ENCODE peak calls at places on chromosomes 12 and 14, in six cellular contexts. I is tibial nerve; G is AG09319; M is endothelial cell; R is WERI-Rb-1; L is stimulated activated CD8-positive, alpha-beta memory T cell treated with anti-CD3 and anti-CD28 coated beads, Interleukin-4, amount 100 ng/mL, for 4 hours. A is an unnamed sample.

GRCh38 chr14:99425272-99425681 is 55.4 kb downstream of the SETD3 start:
- DNase-seq in L (no peak), I (no peak), M (no peak), R (peak; percentile 85), G (no peak), A (peak; percentile 89)

GRCh38 chr12:56521590-56522371 is at the start of gene RBMS2:
- DNase-seq in R (peak; percentile 80), I (peak; percentile 84), M (peak; percentile 50), G (peak; percentile 79), L (no peak), A (peak; percentile 49)

GRCh38 chr12:122022393-122023338 is 982 bp downstream of the BCL7A start:
- DNase-seq in M (peak; percentile 38), L (no peak), G (no peak), I (no peak), R (peak; percentile 22), A (no peak)

GRCh38 chr14:68174446-68174845 is 354.9 kb downstream of the RAD51B start:
- DNase-seq in G (no peak), R (no peak), L (no peak), M (no peak), I (no peak), A (no peak)

GRCh38 chr12:119178544-119179334 is at the start of gene HSPB8:
- DNase-seq in I (peak; percentile 61), G (peak; percentile 68), L (no peak), R (peak; percentile 95), M (peak; percentile 38), A (peak; percentile 59)

GRCh38 chr12:112559784-112560183 is 141.0 kb downstream of the PTPN11 start:
- DNase-seq in R (no peak), L (no peak), I (no peak), G (no peak), M (no peak), A (no peak)

GRCh38 chr14:73758392-73759182 is 44.4 kb upstream of the PNMA1 start:
- DNase-seq in L (peak; percentile 46), I (peak; percentile 44), M (peak; percentile 79), R (peak; percentile 89), G (no peak), A (peak; percentile 78)

GRCh38 chr14:52325126-52325525 is 11.0 kb downstream of the PTGER2 start:
- DNase-seq in I (no peak), M (no peak), G (no peak), R (no peak), L (no peak), A (peak; percentile 26)

GRCh38 chr12:45612044-45612794 is 117.3 kb upstream of the ARID2 start:
- DNase-seq in R (no peak), M (no peak), I (no peak), L (no peak), G (no peak), A (no peak)

GRCh38 chr14:79562158-79562557 is 649.1 kb downstream of the DIO2 start:
- DNase-seq in L (no peak), G (no peak), I (no peak), R (no peak), M (no peak), A (no peak)

GRCh38 chr14:52960627-52961026 is 9.8 kb upstream of the FERMT2 start:
- DNase-seq in G (no peak), R (no peak), L (no peak), M (no peak), I (no peak), A (no peak)

GRCh38 chr14:60238955-60239354 is 10.1 kb upstream of the PPM1A start:
- DNase-seq in M (no peak), G (no peak), R (no peak), I (no peak), L (no peak), A (no peak)

GRCh38 chr12:111407371-111408115 is 1.8 kb downstream of the SH2B3 start:
- DNase-seq in I (no peak), R (no peak), L (no peak), G (no peak), M (no peak), A (no peak)

GRCh38 chr12:124457287-124458219 is 109.9 kb downstream of the NCOR2 start:
- DNase-seq in I (peak; percentile 86), G (peak; percentile 68), M (no peak), L (no peak), R (no peak), A (no peak)

GRCh38 chr12:111222520-111222919 is 146.4 kb downstream of the PHETA1 start:
- DNase-seq in L (no peak), I (no peak), G (no peak), R (no peak), M (no peak), A (no peak)

GRCh38 chr14:92494512-92494911 is 19.1 kb upstream of the RIN3 start:
- DNase-seq in I (no peak), M (no peak), R (no peak), L (no peak), G (no peak), A (no peak)

GRCh38 chr14:103629503-103630121 is 601 bp downstream of the KLC1 start:
- DNase-seq in L (no peak), R (peak; percentile 31), M (peak; percentile 52), G (no peak), I (peak; percentile 43), A (peak; percentile 28)

GRCh38 chr14:94823556-94824341 is 53.8 kb upstream of the GSC start:
- DNase-seq in I (no peak), M (no peak), L (no peak), G (no peak), R (no peak), A (no peak)

GRCh38 chr14:22572562-22573058 is 16.4 kb downstream of the DAD1 start:
- DNase-seq in I (no peak), M (no peak), R (no peak), L (no peak), G (no peak), A (no peak)

GRCh38 chr12:121628037-121628436 is 1.7 kb downstream of the ORAI1 start:
- DNase-seq in G (no peak), R (peak; percentile 38), I (no peak), M (no peak), L (no peak), A (no peak)

GRCh38 chr12:119444462-119445044 is 110.0 kb downstream of the CCDC60 start:
- DNase-seq in I (no peak), R (peak; percentile 78), L (no peak), G (no peak), M (peak; percentile 62), A (no peak)

GRCh38 chr14:53151867-53152626 is 1.1 kb downstream of the DDHD1 start:
- DNase-seq in I (peak; percentile 38), R (peak; percentile 67), G (no peak), L (peak; percentile 33), M (peak; percentile 34), A (peak; percentile 81)

GRCh38 chr12:32116897-32117296 is 10.2 kb downstream of the BICD1 start:
- DNase-seq in L (no peak), M (no peak), G (no peak), R (no peak), I (no peak), A (no peak)

GRCh38 chr12:88207921-88208640 is 66.0 kb downstream of the TMTC3 start:
- DNase-seq in L (no peak), I (peak; percentile 23), G (peak; percentile 44), R (no peak), M (no peak), A (no peak)

GRCh38 chr12:4984971-4985370 is 58.7 kb upstream of the KCNA5 start:
- DNase-seq in G (no peak), I (no peak), L (no peak), R (no peak), M (no peak), A (no peak)

GRCh38 chr12:110007874-110008273 is 8.6 kb downstream of the ANKRD13A start:
- DNase-seq in L (no peak), G (no peak), R (no peak), I (no peak), M (no peak), A (no peak)

GRCh38 chr12:25648460-25648859 is 95.4 kb upstream of the LMNTD1 start:
- DNase-seq in M (peak; percentile 24), L (no peak), G (no peak), I (no peak), R (peak; percentile 74), A (no peak)

GRCh38 chr12:123934016-123934620 is 38.5 kb downstream of the CCDC92 start:
- DNase-seq in R (no peak), L (no peak), I (no peak), G (no peak), M (no peak), A (no peak)

GRCh38 chr12:49284672-49285071 is 10.3 kb upstream of the PRPH start:
- DNase-seq in G (no peak), R (no peak), I (no peak), L (no peak), M (no peak), A (no peak)

GRCh38 chr12:122641976-122642375 is 61.2 kb downstream of the HCAR2 start:
- DNase-seq in R (no peak), L (no peak), I (no peak), M (no peak), G (no peak), A (no peak)

GRCh38 chr12:124021025-124021406 is 48.0 kb downstream of the ZNF664 start:
- DNase-seq in G (no peak), M (no peak), R (no peak), I (no peak), L (no peak), A (no peak)

GRCh38 chr14:68978550-68978911 is 571 bp downstream of the ACTN1 start:
- DNase-seq in R (peak; percentile 43), I (peak; percentile 35), M (peak; percentile 71), G (no peak), L (no peak), A (peak; percentile 72)

GRCh38 chr14:75752907-75753594 is 92.0 kb downstream of the TTLL5 start:
- DNase-seq in G (no peak), L (no peak), I (no peak), M (no peak), R (no peak), A (no peak)

A was measured in DMS79 treated with DMSO at 0.1 percent for 48 hours.